ENCODE peak calls at places on chromosomes 7 and 10, in six cellular contexts. P, S, K, W, C and A are unnamed samples.

GRCh38 chr10:96321822-96322221 is 17.6 kb downstream of the DNTT start:
- DNase-seq in P (no peak), S (no peak), K (no peak), W (no peak), C (no peak), A (no peak)

GRCh38 chr7:58087536-58088190 is 637.7 kb downstream of the ZNF716 start:
- DNase-seq in P (no peak), S (no peak), K (peak; percentile 49), W (no peak), C (no peak), A (no peak)

GRCh38 chr10:63421591-63421990 is 44.2 kb downstream of the JMJD1C start:
- DNase-seq in P (no peak), S (no peak), K (no peak), W (no peak), C (no peak), A (no peak)

GRCh38 chr10:35355971-35356724 is 19.8 kb downstream of the CCNY start:
- DNase-seq in P (no peak), S (no peak), K (no peak), W (no peak), C (no peak), A (no peak)

GRCh38 chr10:29636178-29636577 is 1.4 kb upstream of the SVIL start:
- DNase-seq in P (no peak), S (no peak), K (no peak), W (no peak), C (no peak), A (no peak)

GRCh38 chr7:127809285-127809702 is 157.3 kb downstream of the SND1 start:
- DNase-seq in P (no peak), S (no peak), K (no peak), W (peak; percentile 77), C (peak; percentile 27), A (peak; percentile 30)

GRCh38 chr7:22660293-22660692 is 66.7 kb upstream of the IL6 start:
- DNase-seq in P (no peak), S (no peak), K (no peak), W (no peak), C (no peak), A (no peak)

GRCh38 chr7:20778063-20778721 is 8.5 kb downstream of the SP8 start:
- DNase-seq in P (peak; percentile 64), S (peak; percentile 36), K (no peak), W (no peak), C (no peak), A (no peak)

GRCh38 chr7:150948791-150949251 is 29.3 kb downstream of the KCNH2 start:
- DNase-seq in P (no peak), S (no peak), K (peak; percentile 34), W (no peak), C (no peak), A (no peak)

GRCh38 chr7:140358771-140359095 is 39.6 kb downstream of the SLC37A3 start:
- DNase-seq in P (no peak), S (no peak), K (no peak), W (no peak), C (no peak), A (no peak)

GRCh38 chr7:117308891-117309290 is 14.0 kb downstream of the WNT2 start:
- DNase-seq in P (no peak), S (no peak), K (no peak), W (no peak), C (no peak), A (no peak)

GRCh38 chr7:87851242-87851641 is 24.9 kb downstream of the SLC25A40 start:
- DNase-seq in P (no peak), S (no peak), K (no peak), W (no peak), C (no peak), A (no peak)

GRCh38 chr10:97422921-97423420 is 3.0 kb upstream of the PGAM1 start:
- DNase-seq in P (peak; percentile 38), S (no peak), K (no peak), W (peak; percentile 64), C (no peak), A (peak; percentile 59)

GRCh38 chr10:62760401-62760800 is 44.1 kb upstream of the ADO start:
- DNase-seq in P (no peak), S (no peak), K (no peak), W (no peak), C (no peak), A (no peak)

GRCh38 chr7:28984631-28985030 is 26.5 kb upstream of the TRIL start:
- DNase-seq in P (peak; percentile 81), S (peak; percentile 31), K (no peak), W (peak; percentile 79), C (peak; percentile 31), A (peak; percentile 74)

GRCh38 chr7:128743112-128743772 is 4.1 kb downstream of the CALU start:
- DNase-seq in P (no peak), S (no peak), K (no peak), W (no peak), C (no peak), A (no peak)

GRCh38 chr10:104502907-104503306 is 138.2 kb upstream of the SORCS3 start:
- DNase-seq in P (no peak), S (no peak), K (no peak), W (no peak), C (no peak), A (no peak)

GRCh38 chr7:112640682-112641081 is 149.5 kb downstream of the TMEM168 start:
- DNase-seq in P (no peak), S (no peak), K (no peak), W (no peak), C (no peak), A (no peak)

GRCh38 chr10:80176526-80176925 is 28.8 kb downstream of the ANXA11 start:
- DNase-seq in P (no peak), S (no peak), K (no peak), W (no peak), C (no peak), A (no peak)

GRCh38 chr7:50640779-50641178 is 75.6 kb upstream of the DDC start:
- DNase-seq in P (no peak), S (no peak), K (no peak), W (no peak), C (no peak), A (no peak)

DNA sequence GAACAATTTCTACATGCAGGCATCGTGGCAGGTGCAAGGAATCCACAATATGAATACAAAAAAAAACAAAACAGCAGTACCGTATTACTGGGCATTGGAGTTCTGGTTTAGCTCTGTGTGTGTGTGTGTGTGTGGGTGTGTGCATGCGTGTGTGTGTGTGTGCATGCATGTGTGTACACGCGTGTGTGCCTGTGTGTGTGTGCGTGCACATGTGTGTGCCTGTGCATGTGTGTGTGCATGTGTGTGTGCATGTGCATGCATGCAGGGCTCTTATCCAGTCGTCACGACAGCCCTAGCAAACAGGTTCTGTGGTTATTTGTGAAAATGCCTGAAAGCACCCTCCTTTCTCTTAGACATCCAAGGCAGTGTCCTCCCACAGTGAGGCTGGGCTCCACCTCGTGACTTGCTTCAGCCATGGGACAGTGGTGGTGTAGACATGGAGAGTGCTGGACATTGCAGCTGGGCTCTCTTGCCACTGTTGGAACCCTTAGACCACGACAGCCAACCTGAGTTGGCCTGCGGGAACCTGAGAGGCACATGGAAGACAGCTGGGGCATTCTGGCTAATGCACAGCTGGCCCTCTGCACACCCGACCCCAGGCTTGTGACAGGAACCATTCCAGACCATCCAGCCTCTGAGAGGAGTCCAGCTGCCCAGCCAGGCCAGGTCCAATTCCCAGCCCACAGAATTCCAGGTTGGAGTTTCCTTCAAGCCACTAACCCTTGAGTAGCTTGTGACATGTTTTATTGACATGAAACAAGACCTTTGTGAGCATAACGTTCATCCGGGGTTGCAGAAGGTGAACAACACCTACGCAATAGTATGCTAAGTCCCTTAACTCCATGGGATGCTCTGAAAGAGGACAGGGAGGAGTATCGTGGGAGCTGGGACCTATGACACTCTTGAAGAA is 173.5 kb upstream of the SHH start:
- DNase-seq in P (no peak), S (no peak), K (peak; percentile 10), W (no peak), C (no peak), A (no peak)
- H3K4me3 ChIP-seq in P (no peak overlapping the region), S (no peak overlapping the region), K (no peak overlapping the region), W (no peak overlapping the region), C (no peak overlapping the region), A (no peak overlapping the region)

GRCh38 chr10:70297224-70297623 is 13.4 kb upstream of the NPFFR1 start:
- DNase-seq in P (no peak), S (no peak), K (no peak), W (no peak), C (no peak), A (no peak)
- H3K4me3 ChIP-seq in P (no peak overlapping the region), S (no peak overlapping the region), K (no peak overlapping the region), W (no peak overlapping the region), C (no peak overlapping the region), A (no peak overlapping the region)

GRCh38 chr10:110208614-110209398 is 1.4 kb downstream of the MXI1 start:
- DNase-seq in P (peak; percentile 8), S (peak; percentile 57), K (no peak), W (no peak), C (peak; percentile 14), A (no peak)

GRCh38 chr10:110209926-110210662 is 2.7 kb downstream of the MXI1 start:
- DNase-seq in P (peak; percentile 30), S (peak; percentile 70), K (no peak), W (no peak), C (peak; percentile 14), A (no peak)

GRCh38 chr10:110207805-110208613 is 604 bp downstream of the MXI1 start:
- DNase-seq in P (peak; percentile 45), S (peak; percentile 63), K (no peak), W (no peak), C (peak; percentile 10), A (no peak)

GRCh38 chr10:110210663-110211454 is 3.5 kb downstream of the MXI1 start:
- DNase-seq in P (peak; percentile 93), S (peak; percentile 98), K (peak; percentile 98), W (peak; percentile 95), C (peak; percentile 96), A (peak; percentile 92)

GRCh38 chr10:110209399-110209925 is 2.1 kb downstream of the MXI1 start:
- DNase-seq in P (peak; percentile 62), S (no peak), K (peak; percentile 79), W (peak; percentile 56), C (peak; percentile 46), A (no peak)
- H3K4me3 ChIP-seq in P (peak overlapping the region; percentile 61), S (peak overlapping the region; percentile 70), K (peak overlapping the region; percentile 89), W (peak overlapping the region; percentile 81), C (peak overlapping the region; percentile 81), A (peak overlapping the region; percentile 75)

GRCh38 chr10:71451754-71452153 is 55.0 kb downstream of the CDH23 start:
- DNase-seq in P (no peak), S (no peak), K (no peak), W (no peak), C (no peak), A (no peak)

GRCh38 chr10:71453186-71453585 is 56.5 kb downstream of the CDH23 start:
- DNase-seq in P (no peak), S (no peak), K (no peak), W (no peak), C (no peak), A (no peak)

GRCh38 chr10:71455035-71455434 is 58.3 kb downstream of the CDH23 start:
- DNase-seq in P (no peak), S (no peak), K (no peak), W (no peak), C (no peak), A (no peak)

GRCh38 chr10:71456631-71457030 is 59.9 kb downstream of the CDH23 start:
- DNase-seq in P (no peak), S (no peak), K (no peak), W (no peak), C (no peak), A (no peak)

DNA sequence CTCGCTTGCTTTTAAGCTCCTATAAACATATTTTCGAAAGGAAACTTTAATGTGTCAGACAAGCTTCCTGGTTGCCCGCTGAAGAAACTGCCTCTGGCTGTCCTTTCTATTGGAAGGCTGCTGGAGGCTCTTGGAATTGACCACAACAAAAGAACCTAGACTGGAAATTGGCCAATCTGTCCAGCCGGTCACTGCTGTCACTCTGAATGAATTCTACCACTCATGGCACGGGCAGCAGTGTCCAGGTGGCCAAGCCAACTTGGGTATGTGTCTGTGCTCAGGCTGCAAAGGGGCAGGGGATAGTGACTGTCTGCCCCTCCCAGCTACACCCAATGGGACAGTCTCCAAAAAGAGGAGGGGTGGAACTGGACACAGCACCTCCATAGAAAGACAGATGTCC is 57.6 kb downstream of the CDH23 start:
- DNase-seq in P (no peak), S (no peak), K (no peak), W (no peak), C (no peak), A (no peak)
- H3K4me3 ChIP-seq in P (no peak overlapping the region), S (no peak overlapping the region), K (no peak overlapping the region), W (no peak overlapping the region), C (no peak overlapping the region), A (no peak overlapping the region)